ENCODE peak calls at places on chromosomes 7 and 10, in eight cellular contexts. D is GM23248, G is neural progenitor cell, J is hepatocyte, E is MM.1S, L is HCT116, F is PC-3, W is GM23338. R is an unnamed sample.

GRCh38 chr7:7931626-7932025 is 37.0 kb upstream of the GLCCI1 start:
- DNase-seq in J (no peak), G (no peak), E (no peak), L (no peak), D (no peak), W (no peak), F (no peak), R (no peak)

GRCh38 chr7:158061884-158062656 is 525.6 kb downstream of the PTPRN2 start:
- DNase-seq in W (no peak), L (no peak), G (no peak), D (no peak), J (no peak), E (no peak), F (no peak), R (no peak)

GRCh38 chr10:44827431-44828006 is 83.6 kb upstream of the TMEM72 start:
- DNase-seq in L (no peak), E (no peak), G (no peak), F (no peak), W (no peak), D (no peak), J (no peak), R (no peak)

GRCh38 chr7:14385074-14385473 is 395.6 kb upstream of the ETV1 start:
- DNase-seq in E (no peak), D (peak), G (no peak), F (peak), L (no peak), W (no peak), J (no peak), R (no peak)

GRCh38 chr7:151817981-151818673 is 58.8 kb downstream of the PRKAG2 start:
- DNase-seq in L (no peak), E (no peak), G (no peak), D (no peak), J (no peak), F (no peak), W (no peak), R (no peak)

GRCh38 chr7:94656925-94657731 is 1.2 kb upstream of the SGCE start:
- DNase-seq in J (peak), G (peak), E (peak), F (peak), D (peak), L (peak), W (peak), R (peak)

GRCh38 chr7:134186022-134186421 is 58.9 kb downstream of the LRGUK start:
- DNase-seq in J (no peak), F (no peak), L (no peak), W (no peak), G (no peak), D (peak), E (no peak), R (no peak)

GRCh38 chr10:93921338-93921737 is 27.6 kb downstream of the SLC35G1 start:
- DNase-seq in W (peak), G (peak), F (no peak), L (no peak), D (no peak), E (peak), J (no peak), R (peak)

GRCh38 chr10:76576276-76576962 is 1061.2 kb downstream of the KCNMA1 start:
- DNase-seq in L (no peak), J (no peak), F (no peak), G (no peak), E (no peak), W (no peak), D (peak), R (no peak)

GRCh38 chr7:138842111-138842510 is 44.1 kb upstream of the ATP6V0A4 start:
- DNase-seq in E (no peak), D (no peak), J (peak), G (peak), L (no peak), F (peak), W (peak), R (no peak)

GRCh38 chr10:69057951-69058297 is 30.0 kb upstream of the SRGN start:
- DNase-seq in G (no peak), F (no peak), D (peak), L (no peak), W (no peak), E (no peak), J (no peak), R (no peak)

GRCh38 chr7:17530249-17530648 is 231.8 kb downstream of the AHR start:
- DNase-seq in W (peak), F (no peak), E (no peak), J (peak), L (no peak), G (no peak), D (peak), R (no peak)

GRCh38 chr10:125018576-125019143 is 76.7 kb downstream of the ZRANB1 start:
- DNase-seq in L (no peak), W (no peak), G (no peak), F (no peak), D (no peak), J (no peak), E (no peak), R (no peak)

GRCh38 chr10:75226055-75226454 is 9.7 kb downstream of the COMTD1 start:
- DNase-seq in L (no peak), G (no peak), W (no peak), D (no peak), F (no peak), E (no peak), J (no peak), R (no peak)

GRCh38 chr10:125953778-125954385 is 57.5 kb downstream of the FANK1 start:
- DNase-seq in F (no peak), D (peak), G (no peak), L (no peak), E (no peak), J (no peak), W (peak), R (peak)

GRCh38 chr10:43229208-43230061 is 37.4 kb downstream of the RASGEF1A start:
- DNase-seq in L (no peak), J (peak), F (no peak), W (peak), E (no peak), G (peak), D (peak), R (no peak)

GRCh38 chr10:126502481-126502880 is 114.2 kb upstream of the ADAM12 start:
- DNase-seq in F (no peak), D (peak), W (no peak), J (no peak), E (no peak), L (no peak), G (no peak), R (no peak)

GRCh38 chr10:95229724-95230627 is 35.9 kb downstream of the ACSM6 start:
- DNase-seq in W (peak), D (peak), E (no peak), J (peak), G (peak), L (peak), F (peak), R (no peak)

GRCh38 chr10:1538531-1539061 is 198.7 kb downstream of the ADARB2 start:
- DNase-seq in G (no peak), F (no peak), L (no peak), J (no peak), D (no peak), E (no peak), W (no peak), R (no peak)

GRCh38 chr10:127405221-127405620 is 143.9 kb upstream of the NPS start:
- DNase-seq in E (no peak), L (no peak), F (no peak), W (no peak), G (no peak), J (no peak), D (peak), R (no peak)

GRCh38 chr7:111107576-111107975 is 16.6 kb downstream of the LRRN3 start:
- DNase-seq in G (no peak), W (no peak), D (peak), L (no peak), J (no peak), F (no peak), E (no peak), R (no peak)

GRCh38 chr7:80294321-80294720 is 159.7 kb downstream of the GNAI1 start:
- DNase-seq in W (no peak), D (peak), F (no peak), G (no peak), J (no peak), L (no peak), E (no peak), R (no peak)

GRCh38 chr10:12657489-12657888 is 308.1 kb downstream of the CAMK1D start:
- DNase-seq in F (no peak), W (no peak), D (no peak), J (no peak), L (no peak), G (no peak), E (no peak), R (no peak)

GRCh38 chr7:136940917-136941316 is 72.5 kb downstream of the CHRM2 start:
- DNase-seq in G (no peak), E (no peak), W (no peak), L (no peak), J (no peak), F (no peak), D (no peak), R (no peak)

GRCh38 chr7:88610942-88611341 is 148.6 kb upstream of the ZNF804B start:
- DNase-seq in J (no peak), L (no peak), E (no peak), W (no peak), D (no peak), G (no peak), F (no peak), R (no peak)

DNA sequence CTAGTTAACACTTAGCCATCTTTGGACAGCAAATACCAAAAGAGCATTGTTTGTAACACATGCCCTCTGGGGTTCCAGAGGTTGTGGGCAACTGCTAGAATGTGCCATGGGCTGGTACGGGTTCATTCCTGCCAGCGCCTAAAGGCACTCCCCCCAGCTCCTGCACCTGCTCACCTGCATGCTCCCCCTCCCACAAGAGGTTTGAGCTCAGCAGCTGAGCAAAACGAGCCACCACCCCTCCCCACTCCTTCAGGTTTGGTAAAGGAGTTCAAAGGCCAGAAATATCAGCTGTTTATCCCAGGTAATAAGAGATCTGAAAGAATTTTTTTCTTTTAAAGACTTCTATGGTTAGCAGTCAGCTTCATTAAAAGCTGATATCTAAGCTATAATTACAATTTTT is 53.5 kb downstream of the HTR7 start:
- DNase-seq in J (no peak), E (no peak), W (peak), G (no peak), D (no peak), F (no peak), L (no peak), R (no peak)
- TF ChIP-seq EZH2phosphoT487 in J (no peak), E (no peak), W (no peak), G (no peak), D (no peak), F (no peak), L (no peak), R (no peak)

GRCh38 chr10:70557876-70558275 is 44.7 kb downstream of the PRF1 start:
- DNase-seq in L (no peak), G (no peak), E (no peak), F (no peak), W (no peak), D (no peak), J (no peak), R (peak)
- TF ChIP-seq EZH2phosphoT487 in L (no peak), G (no peak), E (no peak), F (no peak), W (no peak), D (no peak), J (no peak), R (no peak)

DNA sequence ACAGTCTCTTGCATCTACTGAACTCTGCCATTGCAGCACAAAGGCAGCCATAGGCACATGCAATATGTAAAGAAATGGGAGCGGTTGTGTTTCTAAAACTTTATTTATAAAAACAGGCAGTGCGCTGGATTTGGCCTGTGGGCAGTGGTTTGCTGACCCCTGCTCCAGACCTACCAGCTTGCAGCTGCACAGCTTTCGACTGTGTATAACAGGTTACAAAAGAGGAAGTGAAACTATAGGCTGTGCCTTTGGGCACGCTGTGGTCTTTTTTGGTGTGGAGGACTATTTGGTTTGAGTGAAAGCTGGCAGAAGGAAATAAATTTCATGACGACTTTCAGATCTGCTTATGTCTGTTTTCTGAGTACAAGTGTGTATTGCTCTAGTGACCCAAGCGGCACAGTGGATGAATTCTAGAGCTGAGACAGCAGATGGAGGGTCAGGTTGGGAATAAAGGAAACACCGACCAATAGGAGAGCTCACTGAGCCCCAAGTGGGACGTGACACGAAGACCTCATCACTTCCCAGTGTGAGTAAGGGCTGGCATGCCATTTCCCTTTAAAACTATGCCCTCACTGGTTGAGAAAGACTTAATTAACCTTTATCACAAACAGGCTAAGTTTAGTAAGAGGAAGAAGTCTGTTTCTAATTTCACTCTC is 152.7 kb downstream of the ANK3 start:
- DNase-seq in W (no peak), F (no peak), J (no peak), G (no peak), D (peak), L (no peak), E (peak), R (peak)
- TF ChIP-seq EZH2phosphoT487 in W (no peak), F (no peak), J (no peak), G (no peak), D (no peak), L (no peak), E (no peak), R (no peak)

GRCh38 chr7:45701701-45702460 is 127.7 kb downstream of the ADCY1 start:
- DNase-seq in W (no peak), G (no peak), J (no peak), F (no peak), L (no peak), D (no peak), E (no peak), R (no peak)
- TF ChIP-seq EZH2phosphoT487 in W (no peak), G (no peak), J (no peak), F (no peak), L (no peak), D (no peak), E (no peak), R (no peak)

DNA sequence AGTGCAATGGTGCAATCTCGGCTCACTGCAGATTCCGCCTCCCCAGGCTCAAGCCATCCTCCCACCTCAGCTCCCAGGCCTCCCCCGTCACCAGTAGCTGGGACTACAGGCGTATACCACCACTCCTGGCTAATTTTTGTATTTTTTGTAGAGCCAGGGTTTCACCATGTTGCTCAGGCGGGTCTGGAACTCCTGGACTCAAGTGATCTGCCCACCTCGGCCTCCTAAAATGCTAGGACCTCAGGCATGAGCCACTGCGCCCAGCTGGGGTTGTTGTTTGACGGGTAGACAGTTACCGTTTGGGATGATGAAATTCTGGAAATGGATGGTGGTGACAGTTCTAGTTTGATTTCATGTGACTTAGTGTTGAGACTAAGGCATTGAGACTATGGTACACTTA is 15.3 kb downstream of the CALML3 start:
- DNase-seq in D (no peak), W (no peak), G (no peak), E (no peak), J (no peak), L (no peak), F (no peak), R (no peak)
- TF ChIP-seq EZH2phosphoT487 in D (no peak), W (no peak), G (no peak), E (no peak), J (no peak), L (no peak), F (no peak), R (no peak)

GRCh38 chr7:98214811-98215321 is 3.6 kb downstream of the BHLHA15 start:
- DNase-seq in D (no peak), G (no peak), J (peak), F (no peak), L (no peak), E (no peak), W (no peak), R (no peak)

GRCh38 chr7:98211676-98212531 is 665 bp downstream of the BHLHA15 start:
- DNase-seq in D (no peak), L (no peak), G (peak), J (no peak), W (peak), E (no peak), F (no peak), R (no peak)

GRCh38 chr7:98212532-98213041 is 1.3 kb downstream of the BHLHA15 start:
- DNase-seq in D (no peak), E (no peak), G (peak), J (no peak), L (no peak), W (no peak), F (no peak), R (no peak)

GRCh38 chr7:98213874-98214810 is 2.9 kb downstream of the BHLHA15 start:
- DNase-seq in F (no peak), W (no peak), D (no peak), E (no peak), G (no peak), L (no peak), J (no peak), R (no peak)

DNA sequence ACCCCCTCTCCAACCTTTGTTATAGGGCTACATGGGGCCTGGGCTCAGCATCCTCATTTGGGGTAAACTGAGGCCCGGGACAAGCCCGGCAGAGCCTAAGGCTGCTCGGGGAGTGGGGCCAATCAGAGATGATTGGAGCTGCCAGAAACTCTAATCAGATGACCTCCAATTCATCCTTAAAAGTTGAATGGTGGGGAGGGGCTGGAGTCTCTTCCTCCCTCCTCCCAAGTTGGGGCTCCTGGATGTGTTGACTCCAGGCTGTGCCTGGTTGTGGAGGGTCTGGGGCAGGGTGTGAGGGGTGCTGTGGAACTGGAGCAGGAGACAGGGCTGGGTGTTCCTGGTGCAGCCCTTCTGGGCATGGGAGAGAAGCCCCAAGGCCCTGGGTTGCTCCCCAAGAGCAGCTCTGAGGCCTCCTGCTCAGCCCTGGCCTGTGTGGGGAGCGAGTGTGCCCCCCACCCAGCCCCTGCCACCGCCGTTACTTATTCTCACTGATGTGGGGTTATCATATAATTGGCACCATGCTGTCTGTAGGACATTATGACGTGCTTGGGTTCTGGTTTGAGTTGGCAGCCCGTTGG is 2.1 kb downstream of the BHLHA15 start:
- DNase-seq in J (no peak), E (no peak), F (no peak), W (no peak), L (no peak), G (no peak), D (no peak), R (no peak)
- TF ChIP-seq EZH2phosphoT487 in J (no peak), E (no peak), F (no peak), W (no peak), L (no peak), G (no peak), D (no peak), R (no peak)

GRCh38 chr10:124007102-124007772 is 86.2 kb downstream of the CHST15 start:
- DNase-seq in D (no peak), L (no peak), G (no peak), E (no peak), W (no peak), J (no peak), F (no peak), R (no peak)
- TF ChIP-seq EZH2phosphoT487 in D (no peak), L (no peak), G (no peak), E (no peak), W (no peak), J (no peak), F (no peak), R (no peak)

GRCh38 chr7:123637203-123637602 is 18.5 kb upstream of the LMOD2 start:
- DNase-seq in W (peak), F (peak), E (no peak), D (no peak), L (no peak), G (no peak), J (no peak), R (no peak)
- TF ChIP-seq EZH2phosphoT487 in W (no peak), F (no peak), E (no peak), D (no peak), L (no peak), G (no peak), J (no peak), R (no peak)

DNA sequence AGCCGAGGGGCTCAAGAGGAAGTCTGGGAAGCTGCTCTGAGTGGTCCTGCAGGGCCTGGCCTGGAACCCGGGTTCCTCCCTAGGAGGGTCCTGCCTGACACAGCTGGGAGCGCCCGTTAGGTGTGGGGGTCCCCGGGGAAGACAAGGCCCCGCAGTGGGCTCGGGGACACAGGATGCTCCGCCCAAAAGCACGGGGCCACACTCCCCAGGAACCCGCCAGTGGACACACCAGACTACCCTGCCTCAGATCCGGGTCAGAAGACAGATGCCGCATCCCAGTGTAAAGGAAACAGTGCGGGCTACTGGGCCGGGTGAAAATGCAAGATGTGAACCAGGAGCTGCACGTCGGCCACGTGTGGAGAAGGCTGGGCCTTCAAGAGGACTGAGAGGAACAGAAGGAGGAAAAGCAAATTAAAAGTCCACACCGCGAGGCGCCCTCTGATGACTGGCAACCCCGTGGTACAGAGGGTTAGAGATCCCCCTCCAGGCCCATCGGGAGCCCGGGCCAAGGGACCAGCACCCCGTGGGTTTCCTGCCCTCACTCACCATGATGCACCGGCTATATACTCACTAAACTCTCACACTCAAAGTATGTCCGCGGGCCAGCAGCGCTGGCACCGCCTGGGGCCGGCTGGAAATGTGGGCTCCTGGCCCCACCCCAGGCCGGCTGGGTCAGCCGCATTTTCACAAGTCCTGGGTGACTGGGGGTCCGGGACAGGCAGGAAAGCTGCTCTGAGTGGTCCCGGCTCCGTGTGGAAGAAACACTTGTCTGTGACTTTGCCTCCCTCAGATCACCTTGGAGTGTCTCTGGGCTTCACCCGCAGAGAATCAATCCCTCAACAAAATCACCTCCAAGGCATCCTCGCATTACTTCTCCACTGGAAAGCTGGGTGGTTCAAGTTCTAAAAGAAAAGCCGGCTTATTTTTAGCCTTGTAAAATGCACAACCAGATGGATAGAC is 6.1 kb downstream of the STK32C start:
- DNase-seq in F (no peak), J (no peak), L (no peak), D (no peak), E (no peak), G (no peak), W (no peak), R (no peak)
- TF ChIP-seq EZH2phosphoT487 in F (no peak), J (no peak), L (no peak), D (no peak), E (no peak), G (no peak), W (no peak), R (no peak)

R was measured in OCI-LY7.